ENCODE peak calls at places on chromosome X, in ten cellular contexts. F, I, L, R, K, W, M, U, A and B are unnamed samples.

GRCh38 chrX:153387345-153387744 is 13.8 kb downstream of the PNMA6E start:
- DNase-seq in F (no peak), I (no peak), L (no peak), R (no peak), K (no peak), W (no peak), M (no peak), U (no peak), A (no peak), B (no peak)

GRCh38 chrX:119505945-119506344 is 37.7 kb downstream of the SLC25A5 start:
- DNase-seq in F (no peak), I (no peak), L (no peak), R (no peak), K (no peak), W (no peak), M (no peak), U (no peak), A (no peak), B (no peak)

GRCh38 chrX:153400146-153401132 is 711 bp downstream of the PNMA6E start:
- DNase-seq in F (peak), I (peak), L (peak), R (peak), K (no peak), W (no peak), M (peak), U (peak), A (no peak), B (no peak)

GRCh38 chrX:9148626-9149385 is 114.9 kb upstream of the FAM9B start:
- DNase-seq in F (no peak), I (no peak), L (no peak), R (no peak), K (no peak), W (peak), M (no peak), U (no peak), A (no peak), B (no peak)

GRCh38 chrX:109440475-109440874 is 41.4 kb downstream of the GUCY2F start:
- DNase-seq in F (no peak), I (no peak), L (no peak), R (no peak), K (no peak), W (no peak), M (peak), U (no peak), A (no peak), B (no peak)

GRCh38 chrX:139156356-139156755 is 374.2 kb upstream of the F9 start:
- DNase-seq in F (no peak), I (no peak), L (no peak), R (no peak), K (no peak), W (no peak), M (no peak), U (no peak), A (no peak), B (no peak)

GRCh38 chrX:110412971-110413726 is 54.5 kb downstream of the RTL9 start:
- DNase-seq in F (peak), I (peak), L (peak), R (peak), K (peak), W (no peak), M (peak), U (peak), A (peak), B (peak)

GRCh38 chrX:48474127-48474526 is 1.9 kb upstream of the FTSJ1 start:
- DNase-seq in F (no peak), I (no peak), L (no peak), R (peak), K (no peak), W (no peak), M (no peak), U (no peak), A (no peak), B (no peak)

GRCh38 chrX:13699183-13699826 is 10.4 kb downstream of the RAB9A start:
- DNase-seq in F (no peak), I (no peak), L (no peak), R (peak), K (no peak), W (no peak), M (peak), U (no peak), A (no peak), B (no peak)

GRCh38 chrX:46279214-46279924 is 265.9 kb downstream of the ZNF674 start:
- DNase-seq in F (no peak), I (peak), L (no peak), R (peak), K (peak), W (no peak), M (no peak), U (no peak), A (no peak), B (no peak)

GRCh38 chrX:18855919-18856644 is 127.8 kb downstream of the PHKA2 start:
- DNase-seq in F (no peak), I (no peak), L (no peak), R (no peak), K (no peak), W (no peak), M (peak), U (no peak), A (no peak), B (no peak)

GRCh38 chrX:56288607-56289006 is 56.5 kb downstream of the KLF8 start:
- DNase-seq in F (no peak), I (no peak), L (no peak), R (no peak), K (no peak), W (no peak), M (no peak), U (no peak), A (no peak), B (no peak)